ENCODE peak calls at places on chromosomes 16 and 17, in four cellular contexts. One of them, this sample, is unnamed.

GRCh38 chr17:30605523-30605922 is 128.3 kb downstream of the GOSR1 start:
- DNase-seq in choroid plexus epithelial cell: no peak
- DNase-seq in HL-60: no peak
- DNase-seq in nephron progenitor cell: no peak
- DNase-seq in this sample: no peak

GRCh38 chr17:36586138-36586537 is 5.5 kb upstream of the DHRS11 start:
- DNase-seq in choroid plexus epithelial cell: no peak
- DNase-seq in HL-60: no peak
- DNase-seq in nephron progenitor cell: no peak
- DNase-seq in this sample: no peak

GRCh38 chr16:72829846-72830620 is 217.9 kb downstream of the ZFHX3 start:
- DNase-seq in choroid plexus epithelial cell: no peak
- DNase-seq in HL-60: no peak
- DNase-seq in nephron progenitor cell: no peak
- DNase-seq in this sample: no peak

GRCh38 chr16:76577003-76577402 is 299.8 kb downstream of the CNTNAP4 start:
- DNase-seq in choroid plexus epithelial cell: no peak
- DNase-seq in HL-60: no peak
- DNase-seq in nephron progenitor cell: no peak
- DNase-seq in this sample: no peak

GRCh38 chr17:73156166-73156840 is 8.5 kb upstream of the SSTR2 start:
- DNase-seq in choroid plexus epithelial cell: peak
- DNase-seq in HL-60: no peak
- DNase-seq in nephron progenitor cell: peak
- DNase-seq in this sample: peak

GRCh38 chr17:47850692-47851573 is at the start of gene SP6:
- DNase-seq in choroid plexus epithelial cell: peak
- DNase-seq in HL-60: no peak
- DNase-seq in nephron progenitor cell: peak
- DNase-seq in this sample: peak

GRCh38 chr17:77462101-77462500 is 321.3 kb downstream of the SEC14L1 start:
- DNase-seq in choroid plexus epithelial cell: no peak
- DNase-seq in HL-60: no peak
- DNase-seq in nephron progenitor cell: no peak
- DNase-seq in this sample: no peak

GRCh38 chr17:64739316-64740058 is 77.4 kb upstream of the SMURF2 start:
- DNase-seq in choroid plexus epithelial cell: peak
- DNase-seq in HL-60: no peak
- DNase-seq in nephron progenitor cell: no peak
- DNase-seq in this sample: peak

GRCh38 chr17:45577571-45578279 is 87.2 kb upstream of the PLEKHM1 start:
- DNase-seq in choroid plexus epithelial cell: no peak
- DNase-seq in HL-60: no peak
- DNase-seq in nephron progenitor cell: no peak
- DNase-seq in this sample: no peak

DNA sequence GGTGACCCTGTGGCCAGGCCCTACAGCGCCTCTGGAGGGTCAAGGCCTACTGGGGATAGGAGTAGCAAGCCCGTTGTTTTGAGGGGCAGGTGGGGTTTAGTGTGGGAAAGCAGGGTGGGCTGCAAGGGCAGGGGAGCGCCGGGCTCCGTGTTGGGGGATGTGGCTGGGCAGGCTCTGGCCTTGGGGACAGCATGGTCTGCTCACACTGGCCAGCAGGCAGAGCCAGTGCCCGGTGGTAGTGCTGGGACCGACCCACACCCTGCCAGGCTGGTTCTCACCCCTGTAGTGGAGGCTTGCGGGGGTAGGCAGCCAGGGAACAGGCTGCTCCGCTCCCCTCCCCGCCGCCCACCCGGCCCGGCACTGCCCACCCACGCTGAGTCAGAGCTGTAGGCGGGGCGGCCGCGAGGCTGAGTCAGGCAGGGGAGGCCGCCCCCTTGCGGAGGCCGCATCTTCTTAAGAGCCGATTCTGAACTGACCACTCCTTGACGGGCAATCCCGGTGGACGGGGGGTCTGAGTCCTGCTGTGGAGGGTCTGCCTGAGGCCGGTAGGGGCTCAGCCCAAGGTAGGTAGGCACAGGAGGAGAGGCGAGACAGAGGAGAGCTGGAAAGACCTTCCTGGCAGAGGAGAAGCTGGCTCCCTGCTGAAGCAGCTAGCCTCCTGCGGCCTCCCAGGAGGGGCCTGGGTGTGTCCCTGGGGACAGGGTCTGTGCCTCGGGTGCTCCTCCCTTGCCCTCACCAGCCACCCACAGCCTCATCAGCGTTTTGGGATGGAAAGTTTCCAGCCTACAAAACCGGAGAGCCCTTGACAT is 62.4 kb downstream of the BAIAP2 start:
- DNase-seq in choroid plexus epithelial cell: peak
- DNase-seq in HL-60: no peak
- DNase-seq in nephron progenitor cell: peak
- DNase-seq in this sample: peak
- TF ChIP-seq CTCF in choroid plexus epithelial cell: peak
- TF ChIP-seq CTCF in HL-60: peak
- TF ChIP-seq CTCF in nephron progenitor cell: peak
- TF ChIP-seq CTCF in this sample: peak

GRCh38 chr17:17147821-17148220 is 58.3 kb downstream of the PLD6 start:
- DNase-seq in choroid plexus epithelial cell: no peak
- DNase-seq in HL-60: no peak
- DNase-seq in nephron progenitor cell: no peak
- DNase-seq in this sample: no peak

GRCh38 chr17:17144916-17145665 is 61.0 kb downstream of the PLD6 start:
- DNase-seq in choroid plexus epithelial cell: no peak
- DNase-seq in HL-60: no peak
- DNase-seq in nephron progenitor cell: no peak
- DNase-seq in this sample: no peak

GRCh38 chr17:17149520-17150449 is 56.3 kb downstream of the PLD6 start:
- DNase-seq in choroid plexus epithelial cell: no peak
- DNase-seq in HL-60: no peak
- DNase-seq in nephron progenitor cell: no peak
- DNase-seq in this sample: no peak

GRCh38 chr17:17144061-17144460 is 62.1 kb downstream of the PLD6 start:
- DNase-seq in choroid plexus epithelial cell: no peak
- DNase-seq in HL-60: no peak
- DNase-seq in nephron progenitor cell: no peak
- DNase-seq in this sample: no peak

GRCh38 chr17:17146791-17147406 is 59.2 kb downstream of the PLD6 start:
- DNase-seq in choroid plexus epithelial cell: no peak
- DNase-seq in HL-60: no peak
- DNase-seq in nephron progenitor cell: no peak
- DNase-seq in this sample: peak
- TF ChIP-seq CTCF in choroid plexus epithelial cell: peak
- TF ChIP-seq CTCF in HL-60: no peak
- TF ChIP-seq CTCF in nephron progenitor cell: no peak
- TF ChIP-seq CTCF in this sample: no peak

GRCh38 chr16:62256406-62256805 is 220.2 kb upstream of the CDH8 start:
- DNase-seq in choroid plexus epithelial cell: peak
- DNase-seq in HL-60: no peak
- DNase-seq in nephron progenitor cell: no peak
- DNase-seq in this sample: no peak
- TF ChIP-seq CTCF in choroid plexus epithelial cell: no peak
- TF ChIP-seq CTCF in HL-60: no peak
- TF ChIP-seq CTCF in nephron progenitor cell: peak
- TF ChIP-seq CTCF in this sample: no peak

DNA sequence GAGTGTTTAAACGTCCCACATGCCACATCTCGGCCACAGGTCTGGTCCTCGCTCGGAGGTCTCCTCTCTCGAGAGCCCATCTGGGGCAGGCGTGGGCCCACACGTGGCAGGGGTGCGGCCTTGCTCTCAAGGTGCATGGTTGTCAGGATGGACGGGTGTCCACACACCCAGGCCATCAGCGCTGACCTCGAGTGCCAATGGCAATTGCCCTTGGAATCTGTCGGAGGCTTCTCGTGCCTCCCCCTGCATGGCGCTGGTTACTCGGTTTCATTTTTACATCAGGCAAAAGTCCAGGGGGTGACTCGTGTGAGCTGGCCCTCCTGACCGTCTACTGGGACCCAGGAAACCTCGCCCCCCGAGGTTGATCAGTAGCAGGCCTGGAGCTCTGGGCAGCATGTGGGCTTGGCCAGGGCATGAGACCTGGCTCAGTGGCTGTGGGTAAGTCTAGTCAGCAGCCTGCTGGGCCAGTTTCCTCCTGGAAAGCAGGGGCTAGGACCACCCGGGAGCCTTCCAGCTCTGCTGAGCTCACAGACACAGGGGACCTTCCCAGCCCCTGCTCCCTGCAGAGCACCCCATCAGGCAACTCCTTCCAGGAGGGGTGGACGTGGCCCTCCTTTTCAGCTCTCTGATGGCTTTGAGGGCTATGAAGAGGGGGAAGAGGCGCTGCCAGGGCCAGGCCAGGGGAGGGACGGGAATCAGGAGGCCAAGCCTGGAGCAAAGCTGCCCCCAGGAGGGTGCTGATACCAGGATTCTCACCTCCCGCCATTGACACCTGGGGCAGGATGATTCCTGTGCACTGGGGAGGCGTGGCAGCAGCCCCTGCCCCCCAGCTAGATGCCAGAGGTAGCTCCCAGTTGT is 3.7 kb upstream of the ZNF469 start:
- DNase-seq in choroid plexus epithelial cell: no peak
- DNase-seq in HL-60: no peak
- DNase-seq in nephron progenitor cell: no peak
- DNase-seq in this sample: no peak
- TF ChIP-seq CTCF in choroid plexus epithelial cell: no peak
- TF ChIP-seq CTCF in HL-60: no peak
- TF ChIP-seq CTCF in nephron progenitor cell: no peak
- TF ChIP-seq CTCF in this sample: no peak

GRCh38 chr16:89655062-89655643 is 2.4 kb downstream of the CHMP1A start:
- DNase-seq in choroid plexus epithelial cell: no peak
- DNase-seq in HL-60: no peak
- DNase-seq in nephron progenitor cell: no peak
- DNase-seq in this sample: no peak

GRCh38 chr16:89653656-89654295 is 3.7 kb downstream of the CHMP1A start:
- DNase-seq in choroid plexus epithelial cell: no peak
- DNase-seq in HL-60: no peak
- DNase-seq in nephron progenitor cell: no peak
- DNase-seq in this sample: no peak

GRCh38 chr16:89656435-89657121 is 930 bp downstream of the CHMP1A start:
- DNase-seq in choroid plexus epithelial cell: no peak
- DNase-seq in HL-60: no peak
- DNase-seq in nephron progenitor cell: peak
- DNase-seq in this sample: no peak

GRCh38 chr16:89646906-89647305 is 10.6 kb downstream of the CHMP1A start:
- DNase-seq in choroid plexus epithelial cell: no peak
- DNase-seq in HL-60: no peak
- DNase-seq in nephron progenitor cell: no peak
- DNase-seq in this sample: peak

DNA sequence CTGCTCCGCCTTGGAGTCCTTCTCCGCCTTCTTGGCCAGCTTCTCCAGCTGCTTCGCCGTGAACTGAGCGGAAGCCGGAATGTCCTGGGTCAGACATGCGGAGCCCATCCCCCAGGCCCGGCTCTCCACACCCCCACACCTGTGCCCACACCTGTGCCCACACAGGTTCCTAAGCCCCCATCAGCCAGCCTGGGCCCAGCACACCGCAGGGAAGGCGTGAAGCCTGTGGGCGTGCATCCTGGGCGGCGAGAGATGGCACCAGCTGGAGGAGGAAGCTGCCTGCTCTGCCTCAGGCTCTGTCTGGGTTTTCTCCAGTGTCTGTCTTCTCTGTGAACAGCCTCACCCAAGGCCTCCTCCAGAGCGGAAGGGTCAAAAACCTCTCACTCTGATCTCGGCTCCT is 5.9 kb downstream of the CHMP1A start:
- DNase-seq in choroid plexus epithelial cell: no peak
- DNase-seq in HL-60: no peak
- DNase-seq in nephron progenitor cell: no peak
- DNase-seq in this sample: no peak
- TF ChIP-seq CTCF in choroid plexus epithelial cell: no peak
- TF ChIP-seq CTCF in HL-60: no peak
- TF ChIP-seq CTCF in nephron progenitor cell: no peak
- TF ChIP-seq CTCF in this sample: no peak

GRCh38 chr17:81306491-81306890 is 11.4 kb upstream of the SLC38A10 start:
- DNase-seq in choroid plexus epithelial cell: no peak
- DNase-seq in HL-60: no peak
- DNase-seq in nephron progenitor cell: no peak
- DNase-seq in this sample: no peak

GRCh38 chr17:81309140-81309858 is 14.2 kb upstream of the SLC38A10 start:
- DNase-seq in choroid plexus epithelial cell: peak
- DNase-seq in HL-60: peak
- DNase-seq in nephron progenitor cell: peak
- DNase-seq in this sample: peak

GRCh38 chr17:81308161-81308560 is 13.1 kb upstream of the SLC38A10 start:
- DNase-seq in choroid plexus epithelial cell: no peak
- DNase-seq in HL-60: no peak
- DNase-seq in nephron progenitor cell: no peak
- DNase-seq in this sample: no peak

GRCh38 chr17:81306898-81307510 is 11.9 kb upstream of the SLC38A10 start:
- DNase-seq in choroid plexus epithelial cell: no peak
- DNase-seq in HL-60: peak
- DNase-seq in nephron progenitor cell: no peak
- DNase-seq in this sample: no peak

GRCh38 chr17:81307636-81308035 is 12.5 kb upstream of the SLC38A10 start:
- DNase-seq in choroid plexus epithelial cell: no peak
- DNase-seq in HL-60: no peak
- DNase-seq in nephron progenitor cell: no peak
- DNase-seq in this sample: no peak
- TF ChIP-seq CTCF in choroid plexus epithelial cell: no peak
- TF ChIP-seq CTCF in HL-60: no peak
- TF ChIP-seq CTCF in nephron progenitor cell: no peak
- TF ChIP-seq CTCF in this sample: no peak

GRCh38 chr17:18038861-18039534 is at the start of the genes ATPAF2 and GID4:
- DNase-seq in choroid plexus epithelial cell: peak
- DNase-seq in HL-60: peak
- DNase-seq in nephron progenitor cell: peak
- DNase-seq in this sample: peak
- TF ChIP-seq CTCF in choroid plexus epithelial cell: no peak
- TF ChIP-seq CTCF in HL-60: no peak
- TF ChIP-seq CTCF in nephron progenitor cell: no peak
- TF ChIP-seq CTCF in this sample: no peak

GRCh38 chr17:46732754-46733398 is 85.6 kb downstream of the WNT3 start:
- DNase-seq in choroid plexus epithelial cell: peak
- DNase-seq in HL-60: no peak
- DNase-seq in nephron progenitor cell: peak
- DNase-seq in this sample: no peak

GRCh38 chr17:46732133-46732532 is 86.4 kb downstream of the WNT3 start:
- DNase-seq in choroid plexus epithelial cell: no peak
- DNase-seq in HL-60: no peak
- DNase-seq in nephron progenitor cell: no peak
- DNase-seq in this sample: no peak

GRCh38 chr17:46730679-46731078 is 87.8 kb downstream of the WNT3 start:
- DNase-seq in choroid plexus epithelial cell: no peak
- DNase-seq in HL-60: no peak
- DNase-seq in nephron progenitor cell: no peak
- DNase-seq in this sample: no peak

GRCh38 chr17:46727572-46728348 is 90.7 kb downstream of the WNT3 start:
- DNase-seq in choroid plexus epithelial cell: peak
- DNase-seq in HL-60: no peak
- DNase-seq in nephron progenitor cell: no peak
- DNase-seq in this sample: no peak

GRCh38 chr17:46730026-46730425 is 88.5 kb downstream of the WNT3 start:
- DNase-seq in choroid plexus epithelial cell: no peak
- DNase-seq in HL-60: no peak
- DNase-seq in nephron progenitor cell: no peak
- DNase-seq in this sample: no peak
- TF ChIP-seq CTCF in choroid plexus epithelial cell: no peak
- TF ChIP-seq CTCF in HL-60: no peak
- TF ChIP-seq CTCF in nephron progenitor cell: no peak
- TF ChIP-seq CTCF in this sample: no peak

GRCh38 chr17:79612468-79613194 is 1.8 kb upstream of the RBFOX3 start:
- DNase-seq in choroid plexus epithelial cell: peak
- DNase-seq in HL-60: peak
- DNase-seq in nephron progenitor cell: peak
- DNase-seq in this sample: peak
- TF ChIP-seq CTCF in choroid plexus epithelial cell: peak
- TF ChIP-seq CTCF in HL-60: peak
- TF ChIP-seq CTCF in nephron progenitor cell: peak
- TF ChIP-seq CTCF in this sample: peak

This sample was measured in MCF 10A.